ENCODE peak calls at places on chromosomes 12 and 14, in six cellular contexts. P, E, L, K, T and R are unnamed samples.

GRCh38 chr14:56342419-56342901 is 224.2 kb downstream of the PELI2 start:
- DNase-seq in P (no peak), E (no peak), L (peak), K (no peak), T (no peak), R (no peak)

GRCh38 chr12:22709292-22709691 is 84.3 kb downstream of the ETNK1 start:
- DNase-seq in P (no peak), E (peak), L (peak), K (no peak), T (no peak), R (peak)

GRCh38 chr14:77593501-77593911 is 22.9 kb downstream of the SPTLC2 start:
- DNase-seq in P (no peak), E (peak), L (peak), K (no peak), T (no peak), R (peak)

GRCh38 chr12:1633459-1633858 is 4.4 kb downstream of the WNT5B start:
- DNase-seq in P (no peak), E (no peak), L (no peak), K (no peak), T (no peak), R (peak)

GRCh38 chr12:58302487-58303011 is 361.2 kb downstream of the ATP23 start:
- DNase-seq in P (no peak), E (peak), L (no peak), K (no peak), T (no peak), R (no peak)

GRCh38 chr12:117803013-117803412 is 165.8 kb downstream of the KSR2 start:
- DNase-seq in P (no peak), E (no peak), L (no peak), K (peak), T (no peak), R (no peak)

GRCh38 chr12:66662729-66663128 is 16.1 kb downstream of the GRIP1 start:
- DNase-seq in P (no peak), E (no peak), L (peak), K (no peak), T (no peak), R (no peak)

GRCh38 chr12:46499226-46499625 is 126.7 kb upstream of the SLC38A2 start:
- DNase-seq in P (no peak), E (no peak), L (no peak), K (no peak), T (no peak), R (no peak)

GRCh38 chr12:111427417-111428074 is 21.8 kb downstream of the SH2B3 start:
- DNase-seq in P (no peak), E (no peak), L (no peak), K (peak), T (no peak), R (no peak)

GRCh38 chr14:69260979-69261605 is 1.1 kb downstream of the GALNT16 start:
- DNase-seq in P (peak), E (peak), L (no peak), K (no peak), T (peak), R (no peak)

GRCh38 chr12:19482036-19482435 is 42.7 kb downstream of the AEBP2 start:
- DNase-seq in P (no peak), E (no peak), L (no peak), K (no peak), T (no peak), R (no peak)

GRCh38 chr12:72141381-72141780 is 130.8 kb upstream of the TRHDE start:
- DNase-seq in P (no peak), E (peak), L (peak), K (no peak), T (no peak), R (peak)

GRCh38 chr12:120413901-120414695 is 23.8 kb upstream of the COX6A1 start:
- DNase-seq in P (no peak), E (no peak), L (no peak), K (no peak), T (peak), R (no peak)

GRCh38 chr12:25705256-25705655 is 152.2 kb upstream of the LMNTD1 start:
- DNase-seq in P (no peak), E (no peak), L (no peak), K (no peak), T (no peak), R (peak)

GRCh38 chr14:91116913-91117588 is 3.2 kb downstream of the DGLUCY start:
- DNase-seq in P (no peak), E (no peak), L (no peak), K (no peak), T (no peak), R (no peak)

GRCh38 chr12:70830221-70831061 is 90.1 kb downstream of the PTPRR start:
- DNase-seq in P (no peak), E (no peak), L (no peak), K (no peak), T (no peak), R (no peak)

GRCh38 chr14:81178063-81178462 is 42.7 kb downstream of the GTF2A1 start:
- DNase-seq in P (no peak), E (no peak), L (no peak), K (no peak), T (no peak), R (no peak)

GRCh38 chr12:1657616-1658167 is 28.7 kb downstream of the WNT5B start:
- DNase-seq in P (no peak), E (no peak), L (no peak), K (no peak), T (no peak), R (no peak)

GRCh38 chr12:4892418-4892817 is 17.3 kb upstream of the KCNA1 start:
- DNase-seq in P (no peak), E (no peak), L (no peak), K (no peak), T (no peak), R (no peak)

GRCh38 chr14:22283000-22283399 is 306.0 kb downstream of the DAD1 start:
- DNase-seq in P (no peak), E (no peak), L (no peak), K (no peak), T (no peak), R (peak)